ENCODE peak calls at places on chromosomes 1 and 21, in five cellular contexts. L is foreskin melanocyte, J is anterior cingulate cortex, V is astrocyte, H is NCI-H1092. K is an unnamed sample.

GRCh38 chr1:86018311-86018923 is 138.2 kb downstream of the COL24A1 start:
- DNase-seq in H (peak), J (no peak), V (no peak), L (peak), K (no peak)

GRCh38 chr1:30273021-30273325 is 450.4 kb downstream of the MATN1 start:
- DNase-seq in V (no peak), J (no peak), L (no peak), H (no peak), K (no peak)

GRCh38 chr1:67464741-67465140 is 34.5 kb upstream of the SERBP1 start:
- DNase-seq in L (no peak), H (no peak), V (no peak), J (no peak), K (no peak)

GRCh38 chr1:27504588-27505419 is 14.8 kb upstream of the WASF2 start:
- DNase-seq in H (no peak), L (no peak), J (peak), V (peak), K (no peak)

GRCh38 chr1:14598498-14599172 is at the start of gene KAZN:
- DNase-seq in H (peak), L (no peak), V (no peak), J (peak), K (no peak)

GRCh38 chr1:77100870-77101269 is 118.4 kb downstream of the PIGK start:
- DNase-seq in V (peak), L (no peak), J (no peak), H (no peak), K (no peak)

GRCh38 chr1:52532732-52533327 is 20.1 kb downstream of the TUT4 start:
- DNase-seq in J (no peak), H (no peak), V (no peak), L (no peak), K (no peak)

GRCh38 chr1:17637055-17637454 is 97.6 kb downstream of the ARHGEF10L start:
- DNase-seq in J (no peak), V (no peak), H (no peak), L (no peak), K (no peak)

GRCh38 chr1:233114159-233114558 is 163.7 kb downstream of the NTPCR start:
- DNase-seq in L (no peak), V (peak), H (no peak), J (no peak), K (no peak)

GRCh38 chr1:168469690-168470089 is 74.1 kb downstream of the XCL2 start:
- DNase-seq in J (no peak), L (peak), H (no peak), V (peak), K (peak)

GRCh38 chr1:41856361-41857285 is 62.1 kb downstream of the HIVEP3 start:
- DNase-seq in L (no peak), H (no peak), J (peak), V (peak), K (no peak)

GRCh38 chr1:44609412-44609767 is 64.9 kb downstream of the TMEM53 start:
- DNase-seq in L (no peak), J (no peak), V (no peak), H (peak), K (peak)

GRCh38 chr21:38993561-38993960 is 187.8 kb downstream of the ETS2 start:
- DNase-seq in L (peak), J (no peak), H (no peak), V (peak), K (no peak)

GRCh38 chr1:25565188-25565591 is 21.8 kb downstream of the LDLRAP1 start:
- DNase-seq in V (no peak), L (no peak), J (no peak), H (no peak), K (no peak)

GRCh38 chr1:217534566-217534965 is 96.3 kb downstream of the GPATCH2 start:
- DNase-seq in V (no peak), H (no peak), J (no peak), L (no peak), K (no peak)